ENCODE peak calls at places on chromosome 17, in nine cellular contexts. C is hepatocyte, D is HCT116, A is DND-41, K is PC-3, J is fibroblast of lung, I is GM23248, X is A673, M is keratinocyte. H is an unnamed sample.

GRCh38 chr17:73231363-73231762 is 30.3 kb downstream of the CPSF4L start:
- DNase-seq in D (no peak), M (no peak), A (peak), X (peak), I (peak), K (peak), C (peak), J (peak), H (no peak)

GRCh38 chr17:7392696-7393612 is 1.4 kb downstream of the PLSCR3 start:
- DNase-seq in X (no peak), I (no peak), A (no peak), C (no peak), J (no peak), K (no peak), D (no peak), M (no peak), H (no peak)

GRCh38 chr17:29084476-29085148 is 41.7 kb downstream of the PIPOX start:
- DNase-seq in A (no peak), C (peak), M (no peak), I (no peak), D (no peak), J (peak), X (peak), K (no peak), H (no peak)

GRCh38 chr17:3002538-3003301 is 60.7 kb downstream of the OR1D5 start:
- DNase-seq in K (no peak), C (no peak), I (no peak), A (no peak), D (no peak), M (no peak), J (no peak), X (no peak), H (no peak)

GRCh38 chr17:28520687-28521086 is 14.5 kb downstream of the FOXN1 start:
- DNase-seq in C (no peak), X (no peak), I (no peak), M (no peak), J (no peak), K (no peak), A (no peak), D (no peak), H (no peak)

GRCh38 chr17:68101075-68101991 is 65.8 kb downstream of the KPNA2 start:
- DNase-seq in X (peak), D (peak), A (peak), J (peak), K (peak), I (peak), M (peak), C (peak), H (peak)

GRCh38 chr17:45129426-45129939 is 2.8 kb downstream of the PLCD3 start:
- DNase-seq in C (peak), I (peak), K (no peak), A (no peak), D (no peak), M (no peak), X (no peak), J (no peak), H (peak)

GRCh38 chr17:59366773-59367656 is 35.6 kb downstream of the YPEL2 start:
- DNase-seq in M (no peak), C (peak), I (peak), K (peak), J (peak), D (no peak), X (no peak), A (no peak), H (peak)

GRCh38 chr17:58560511-58560910 is 46.1 kb upstream of the MTMR4 start:
- DNase-seq in K (no peak), M (no peak), X (no peak), D (no peak), C (no peak), J (no peak), I (no peak), A (no peak), H (no peak)

GRCh38 chr17:39014044-39014794 is 47.0 kb upstream of the FBXO47 start:
- DNase-seq in D (no peak), K (peak), I (peak), A (no peak), C (peak), J (peak), M (no peak), X (peak), H (peak)

GRCh38 chr17:64148699-64149098 is 18.8 kb upstream of the ERN1 start:
- DNase-seq in C (no peak), A (peak), I (peak), M (no peak), J (no peak), D (no peak), K (peak), X (peak), H (no peak)

GRCh38 chr17:55726440-55726839 is 3.8 kb upstream of the TMEM100 start:
- DNase-seq in I (peak), K (peak), C (peak), A (no peak), X (peak), J (peak), D (no peak), M (peak), H (no peak)

GRCh38 chr17:17741346-17742023 is 60.2 kb downstream of the RAI1 start:
- DNase-seq in D (no peak), X (peak), K (no peak), C (peak), J (peak), I (peak), A (no peak), M (no peak), H (no peak)

GRCh38 chr17:34095101-34095500 is 160.0 kb upstream of the CCL2 start:
- DNase-seq in J (no peak), C (no peak), D (no peak), K (no peak), I (no peak), M (no peak), A (no peak), X (no peak), H (no peak)

GRCh38 chr17:4119299-4119698 is 23.5 kb downstream of the ZZEF1 start:
- DNase-seq in M (no peak), D (no peak), J (no peak), X (no peak), A (no peak), C (no peak), I (no peak), K (no peak), H (no peak)

GRCh38 chr17:61399131-61400057 is at the start of gene TBX2:
- DNase-seq in I (peak), C (peak), D (no peak), J (peak), K (peak), X (no peak), M (no peak), A (no peak), H (peak)

GRCh38 chr17:58757162-58757613 is 1.5 kb downstream of the PPM1E start:
- DNase-seq in A (no peak), D (no peak), M (no peak), C (no peak), I (no peak), J (no peak), X (no peak), K (no peak), H (no peak)

GRCh38 chr17:78896834-78897638 is 6.0 kb downstream of the CEP295NL start:
- DNase-seq in J (no peak), X (no peak), M (no peak), K (no peak), C (no peak), D (no peak), A (no peak), I (no peak), H (no peak)

GRCh38 chr17:77343031-77343866 is 202.5 kb downstream of the SEC14L1 start:
- DNase-seq in X (no peak), D (no peak), M (no peak), J (no peak), A (no peak), I (no peak), K (no peak), C (no peak), H (no peak)

GRCh38 chr17:59366040-59366757 is 34.7 kb downstream of the YPEL2 start:
- DNase-seq in K (peak), A (no peak), C (peak), I (no peak), J (no peak), X (no peak), M (no peak), D (no peak), H (peak)

GRCh38 chr17:82849076-82849945 is 9.5 kb upstream of the ZNF750 start:
- DNase-seq in D (no peak), K (no peak), M (no peak), X (no peak), C (no peak), A (no peak), I (no peak), J (no peak), H (no peak)
- TF ChIP-seq EZH2 in D (no peak), K (no peak), M (no peak), X (no peak), C (no peak), A (no peak), I (no peak), J (no peak), H (no peak)

GRCh38 chr17:10687497-10687896 is 9.8 kb downstream of the SCO1 start:
- DNase-seq in D (no peak), X (no peak), C (no peak), A (no peak), K (no peak), J (no peak), I (no peak), M (no peak), H (no peak)
- TF ChIP-seq EZH2 in D (no peak), X (no peak), C (no peak), A (no peak), K (no peak), J (no peak), I (no peak), M (no peak), H (no peak)

GRCh38 chr17:50881182-50881581 is 15.0 kb upstream of the TOB1 start:
- DNase-seq in I (no peak), J (no peak), M (no peak), X (no peak), A (no peak), C (no peak), D (no peak), K (no peak), H (no peak)
- TF ChIP-seq EZH2 in I (no peak), J (no peak), M (no peak), X (no peak), A (no peak), C (no peak), D (no peak), K (no peak), H (no peak)

GRCh38 chr17:48612854-48613691 is 2.0 kb downstream of the HOXB8 start:
- DNase-seq in J (peak), A (no peak), X (peak), M (no peak), C (peak), I (peak), D (no peak), K (no peak), H (peak)
- TF ChIP-seq EZH2 in J (no peak), A (no peak), X (no peak), M (peak), C (no peak), I (no peak), D (no peak), K (no peak), H (peak)

DNA sequence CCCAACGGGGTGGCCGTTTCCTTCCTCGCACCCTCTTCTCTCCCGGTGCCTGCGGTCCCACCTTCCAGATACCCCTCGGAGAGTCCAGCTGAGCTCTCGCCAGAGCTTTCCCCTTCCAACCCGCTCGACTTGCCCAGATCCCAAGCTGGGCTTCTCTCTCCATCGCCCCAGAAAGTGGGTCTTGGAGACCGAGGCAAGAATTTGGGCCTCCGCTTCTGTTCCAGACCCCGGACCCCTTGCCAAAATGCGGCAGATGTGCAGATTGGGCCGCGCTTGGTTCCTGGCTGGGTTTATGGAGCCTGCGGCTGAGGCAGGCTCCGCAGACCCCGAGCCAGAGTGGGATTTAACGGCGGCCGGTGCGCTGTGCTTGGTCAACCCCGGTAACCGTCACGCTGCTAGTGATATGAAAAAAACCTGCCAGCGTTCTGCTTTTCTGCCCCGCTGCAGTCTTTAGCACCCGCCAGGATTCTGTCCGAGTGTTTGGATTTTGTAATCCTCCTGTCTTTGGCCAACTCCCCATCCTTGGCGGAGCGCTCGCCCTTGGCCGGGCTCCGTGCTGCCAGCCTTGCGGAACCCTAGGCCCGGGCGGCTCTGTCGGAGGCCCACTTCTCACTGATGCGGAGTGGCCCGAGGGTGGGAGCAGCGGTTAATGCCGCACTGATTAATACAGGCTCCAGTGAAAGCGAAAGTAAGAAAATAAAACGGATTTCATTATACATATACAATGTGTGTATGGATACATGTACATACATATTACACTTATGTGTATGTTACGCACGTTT is 754 bp upstream of the SLFN11 start:
- DNase-seq in C (peak), D (no peak), K (peak), I (peak), M (no peak), A (peak), X (peak), J (peak), H (no peak)
- TF ChIP-seq EZH2 in C (peak), D (no peak), K (no peak), I (no peak), M (no peak), A (no peak), X (no peak), J (no peak), H (no peak)

GRCh38 chr17:48583708-48584582 is 5.8 kb upstream of the HOXB4 start:
- DNase-seq in K (no peak), M (no peak), X (no peak), A (no peak), D (no peak), J (peak), C (no peak), I (no peak), H (no peak)
- TF ChIP-seq EZH2 in K (no peak), M (no peak), X (no peak), A (no peak), D (no peak), J (no peak), C (no peak), I (no peak), H (no peak)

GRCh38 chr17:82865996-82866395 is 26.2 kb upstream of the ZNF750 start:
- DNase-seq in C (no peak), D (no peak), K (no peak), I (no peak), X (no peak), J (no peak), M (no peak), A (peak), H (no peak)

GRCh38 chr17:82866521-82867214 is 26.8 kb upstream of the ZNF750 start:
- DNase-seq in M (no peak), K (no peak), I (peak), C (peak), J (peak), A (no peak), D (no peak), X (no peak), H (no peak)

GRCh38 chr17:82868715-82869131 is 28.9 kb upstream of the ZNF750 start:
- DNase-seq in I (no peak), C (no peak), M (no peak), K (no peak), X (no peak), J (no peak), D (no peak), A (no peak), H (no peak)

GRCh38 chr17:82869536-82869935 is 29.7 kb upstream of the ZNF750 start:
- DNase-seq in A (no peak), J (no peak), I (no peak), C (no peak), M (no peak), X (no peak), K (no peak), D (no peak), H (no peak)

GRCh38 chr17:82867763-82868325 is 28.0 kb upstream of the ZNF750 start:
- DNase-seq in X (no peak), I (no peak), K (no peak), M (no peak), J (no peak), D (no peak), A (no peak), C (no peak), H (no peak)
- TF ChIP-seq EZH2 in X (no peak), I (no peak), K (no peak), M (no peak), J (no peak), D (no peak), A (no peak), C (no peak), H (no peak)

GRCh38 chr17:75587718-75588545 is at the start of gene MYO15B:
- DNase-seq in X (peak), C (peak), I (peak), A (peak), J (no peak), M (no peak), D (no peak), K (no peak), H (no peak)
- TF ChIP-seq EZH2 in X (no peak), C (peak), I (no peak), A (peak), J (peak), M (no peak), D (no peak), K (no peak), H (no peak)

GRCh38 chr17:48751172-48751571 is 22.6 kb upstream of the HOXB13 start:
- DNase-seq in C (no peak), K (peak), J (no peak), M (no peak), I (no peak), X (no peak), D (no peak), A (no peak), H (no peak)
- TF ChIP-seq EZH2 in C (no peak), K (no peak), J (peak), M (peak), I (no peak), X (no peak), D (no peak), A (no peak), H (no peak)

DNA sequence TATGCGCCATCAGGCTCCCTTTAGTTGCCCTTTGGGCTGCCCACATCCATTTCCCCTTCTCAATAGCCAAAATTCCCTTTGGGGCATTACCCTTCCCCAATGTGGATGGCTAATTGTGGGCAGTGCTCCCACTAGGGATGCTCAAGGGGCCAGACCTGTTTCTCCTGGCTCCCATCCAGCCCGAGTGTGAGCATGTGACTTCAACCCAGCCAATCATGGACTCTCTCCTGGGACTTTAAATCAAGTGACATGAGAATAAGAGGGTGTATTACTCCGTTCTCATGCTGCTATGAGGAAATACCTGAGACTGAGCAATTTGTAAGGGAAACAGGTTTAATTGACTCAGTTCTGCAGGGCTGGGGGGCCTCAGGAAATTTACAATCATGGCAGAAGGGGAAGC is 60.9 kb upstream of the WSB1 start:
- DNase-seq in A (no peak), X (no peak), M (no peak), I (no peak), C (no peak), J (no peak), K (no peak), D (no peak), H (no peak)
- TF ChIP-seq EZH2 in A (no peak), X (no peak), M (no peak), I (no peak), C (no peak), J (no peak), K (no peak), D (no peak), H (no peak)